ENCODE peak calls at places on chromosomes 1 and 21, in four cellular contexts. R, L, X and E are unnamed samples.

GRCh38 chr1:150869683-150870082 is 6.7 kb downstream of the ARNT start:
- DNase-seq in X (no peak), R (no peak), L (no peak), E (no peak)

GRCh38 chr1:6858586-6858985 is 73.3 kb downstream of the CAMTA1 start:
- DNase-seq in X (no peak), R (no peak), L (no peak), E (no peak)

GRCh38 chr1:214552174-214552608 is 789 bp upstream of the PTPN14 start:
- DNase-seq in R (peak; percentile 67), L (no peak), X (peak; percentile 11), E (peak; percentile 71)

GRCh38 chr21:17526771-17527170 is 13.9 kb downstream of the CXADR start:
- DNase-seq in L (no peak), R (no peak), X (no peak), E (no peak)

GRCh38 chr1:15799004-15799867 is 8.2 kb downstream of the UQCRHL start:
- DNase-seq in R (no peak), X (peak; percentile 61), L (peak; percentile 32), E (peak; percentile 83)

GRCh38 chr21:15247613-15248012 is 182.8 kb upstream of the NRIP1 start:
- DNase-seq in R (no peak), X (no peak), L (no peak), E (no peak)

GRCh38 chr1:13228343-13228781 is 2.4 kb upstream of the PRAMEF18 start:
- DNase-seq in X (no peak), R (no peak), L (peak; percentile 75), E (peak; percentile 22)

GRCh38 chr1:22250724-22251123 is 107.8 kb upstream of the WNT4 start:
- DNase-seq in R (no peak), L (no peak), X (no peak), E (no peak)

GRCh38 chr1:201360486-201360885 is 17.0 kb downstream of the TNNT2 start:
- DNase-seq in L (no peak), R (no peak), X (no peak), E (no peak)

GRCh38 chr1:234770031-234770795 is 160.2 kb upstream of the IRF2BP2 start:
- DNase-seq in R (no peak), X (no peak), L (no peak), E (no peak)

GRCh38 chr1:31479801-31480200 is 66.8 kb downstream of the SERINC2 start:
- DNase-seq in R (no peak), X (no peak), L (no peak), E (no peak)

GRCh38 chr1:107933736-107934135 is 31.2 kb downstream of the VAV3 start:
- DNase-seq in L (no peak), X (no peak), R (no peak), E (no peak)

GRCh38 chr1:201098992-201099391 is 13.2 kb downstream of the CACNA1S start:
- DNase-seq in R (no peak), L (no peak), X (no peak), E (no peak)

GRCh38 chr1:25837253-25837875 is 17.6 kb downstream of the MTFR1L start:
- DNase-seq in R (no peak), L (no peak), X (peak; percentile 41), E (no peak)

GRCh38 chr1:26281091-26281958 is 1.4 kb downstream of the SH3BGRL3 start:
- DNase-seq in R (no peak), L (peak; percentile 14), X (no peak), E (no peak)

GRCh38 chr1:31588751-31589515 is 12.6 kb downstream of the TINAGL1 start:
- DNase-seq in R (peak; percentile 80), L (no peak), X (no peak), E (no peak)

GRCh38 chr1:243642936-243643335 is 207.1 kb downstream of the AKT3 start:
- DNase-seq in R (no peak), L (no peak), X (no peak), E (no peak)

DNA sequence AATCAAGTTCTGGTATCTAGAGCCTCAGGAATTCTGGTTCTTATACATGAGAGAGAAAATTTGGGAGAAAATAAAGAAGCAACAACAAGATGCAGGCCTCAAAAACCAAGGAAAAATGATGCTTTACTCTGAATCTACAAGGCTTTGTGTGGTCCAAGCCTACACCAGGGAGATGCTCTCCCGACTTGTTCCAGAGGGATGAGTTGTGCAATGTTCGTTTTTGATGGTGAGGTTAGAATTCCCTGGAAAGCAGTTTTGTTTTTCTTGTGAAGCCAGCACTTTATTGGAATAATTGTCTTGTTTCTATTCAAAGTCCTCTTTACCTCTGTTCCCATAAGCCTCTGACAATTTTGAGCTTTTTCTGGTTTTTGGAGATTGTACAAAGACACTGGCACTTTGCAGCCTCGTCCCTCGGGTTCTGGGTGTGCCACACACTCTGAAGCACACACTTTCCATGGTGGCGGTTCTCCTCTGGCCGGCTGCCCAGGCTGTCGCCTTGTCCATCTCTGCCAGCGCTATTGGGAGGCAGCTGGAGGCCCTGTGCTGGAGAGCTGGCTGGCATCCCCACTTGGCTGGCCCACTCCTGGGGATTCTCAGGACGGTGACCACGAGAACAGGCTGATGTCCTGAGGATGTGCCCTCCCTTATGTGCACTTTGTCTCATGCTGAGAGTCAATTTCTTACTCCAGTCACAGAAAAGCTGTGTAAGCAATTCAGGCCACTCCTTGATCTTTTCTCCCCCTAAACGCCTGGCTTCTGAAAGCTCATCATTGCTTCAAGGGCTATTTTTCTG is 70.2 kb downstream of the EDEM3 start:
- DNase-seq in R (no peak), L (no peak), X (no peak), E (no peak)
- TF ChIP-seq FOSL1 in R (no peak), L (no peak), X (no peak), E (no peak)

GRCh38 chr1:41774486-41774990 is 144.2 kb downstream of the HIVEP3 start:
- DNase-seq in R (no peak), L (no peak), X (no peak), E (no peak)

GRCh38 chr1:41776896-41777431 is 141.8 kb downstream of the HIVEP3 start:
- DNase-seq in L (no peak), X (no peak), R (no peak), E (no peak)

GRCh38 chr1:41773842-41774241 is 144.9 kb downstream of the HIVEP3 start:
- DNase-seq in L (no peak), R (no peak), X (no peak), E (no peak)

GRCh38 chr1:41775961-41776585 is 142.6 kb downstream of the HIVEP3 start:
- DNase-seq in X (no peak), R (no peak), L (no peak), E (no peak)

GRCh38 chr1:41773144-41773571 is 145.6 kb downstream of the HIVEP3 start:
- DNase-seq in L (no peak), X (no peak), R (no peak), E (no peak)
- TF ChIP-seq ATF3 in L (no peak), X (no peak), R (no peak), E (no peak)

DNA sequence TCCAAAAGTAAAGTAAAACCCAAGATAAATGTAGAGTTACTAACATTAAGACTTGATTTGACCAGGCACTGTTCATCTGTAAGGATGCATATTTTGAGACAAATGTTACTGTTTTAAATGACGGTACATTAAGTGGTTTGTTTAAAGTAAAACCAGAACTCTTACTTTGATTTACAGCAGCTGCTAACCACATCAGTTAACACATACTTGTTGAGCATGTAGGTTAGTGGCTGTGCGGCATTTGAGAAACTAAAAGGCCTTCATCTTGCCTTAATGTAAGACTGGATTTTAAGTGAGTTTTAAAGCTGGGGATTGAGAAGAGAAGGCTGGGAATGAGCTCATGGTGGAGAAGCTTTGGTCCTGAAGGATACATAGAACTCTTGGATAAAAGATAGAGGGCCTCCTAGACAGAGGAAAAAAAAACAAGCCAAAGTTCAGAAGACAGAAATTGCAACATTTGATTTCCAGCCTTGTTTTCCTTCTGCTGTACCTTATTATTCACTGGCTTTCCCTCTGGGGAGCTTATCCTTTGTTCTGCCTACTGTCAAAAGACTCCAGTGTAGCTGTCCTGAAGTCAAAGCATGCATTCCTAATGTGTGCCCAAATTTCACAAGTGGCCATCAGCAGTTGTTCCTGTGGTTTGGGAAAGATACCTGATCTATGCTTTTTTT is 66.6 kb downstream of the MTR start:
- DNase-seq in L (no peak), R (no peak), X (peak; percentile 80), E (no peak)
- TF ChIP-seq FOSL1 in L (no peak), R (no peak), X (no peak), E (no peak)

DNA sequence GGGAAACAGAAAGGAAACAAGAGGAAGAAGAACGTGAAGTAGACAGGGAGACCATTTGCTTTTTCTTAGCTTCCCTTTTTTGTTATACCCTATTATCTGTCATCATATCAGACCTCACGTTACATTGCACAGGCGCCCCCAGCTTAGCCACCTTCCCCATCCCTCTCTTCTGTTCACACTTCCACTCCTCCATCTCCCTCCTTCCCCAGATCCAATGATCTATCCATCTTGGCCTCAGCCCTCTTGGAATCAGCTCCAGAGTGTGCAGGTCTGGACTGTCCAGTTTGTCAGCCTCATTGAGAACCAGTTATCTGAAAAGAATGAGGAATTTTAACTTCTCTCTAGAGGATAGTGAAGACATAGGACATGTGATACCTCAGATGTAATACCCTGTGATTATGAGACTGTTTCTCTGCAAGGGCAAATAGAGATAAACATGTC is 101.1 kb upstream of the ERRFI1 start:
- DNase-seq in L (no peak), R (no peak), X (no peak), E (no peak)
- TF ChIP-seq ATF3 in L (no peak), R (no peak), X (no peak), E (no peak)

GRCh38 chr1:223413216-223413615 is 20.0 kb downstream of the CCDC185 start:
- DNase-seq in R (no peak), L (no peak), X (no peak), E (no peak)

GRCh38 chr1:223411309-223411708 is 18.1 kb downstream of the CCDC185 start:
- DNase-seq in L (no peak), R (no peak), X (no peak), E (no peak)

GRCh38 chr1:223405507-223405906 is 12.3 kb downstream of the CCDC185 start:
- DNase-seq in L (no peak), X (no peak), R (no peak), E (no peak)

GRCh38 chr1:223410036-223410435 is 16.8 kb downstream of the CCDC185 start:
- DNase-seq in R (no peak), L (no peak), X (no peak), E (no peak)
- TF ChIP-seq FOSL1 in R (no peak), L (no peak), X (no peak), E (no peak)

DNA sequence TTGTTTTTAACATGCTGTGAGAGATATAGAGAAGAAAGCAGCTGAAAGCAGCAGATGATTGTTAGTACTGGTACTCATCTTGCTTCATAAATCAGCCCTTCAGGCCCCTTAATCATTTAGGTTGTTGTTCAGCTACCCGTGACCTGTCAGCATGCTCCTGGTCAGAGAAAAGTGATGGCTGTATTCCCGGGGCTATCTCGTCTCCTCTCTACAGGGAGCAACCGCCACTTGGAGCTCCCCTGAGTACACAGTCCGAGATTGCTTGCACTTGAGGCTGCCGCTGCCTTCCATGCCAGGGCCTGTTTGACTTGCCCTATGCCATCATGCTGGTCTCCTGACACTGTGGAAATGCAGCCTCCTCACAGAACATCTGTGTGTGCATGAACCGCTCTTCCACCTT is 97.6 kb downstream of the SPATA46 start:
- DNase-seq in R (no peak), X (no peak), L (no peak), E (no peak)
- TF ChIP-seq ATF3 in R (no peak), X (no peak), L (no peak), E (no peak)